ENCODE peak calls at places on chromosomes 13 and 19, in six cellular contexts. Z is astrocyte, R is astrocyte of the spinal cord, L is Peyer's patch, Y is OCI-LY7, X is mucosa of descending colon. H is an unnamed sample.

GRCh38 chr13:85381082-85381481 is 418.1 kb downstream of the SLITRK6 start:
- DNase-seq in Z (no peak), R (no peak), L (no peak), Y (no peak), X (no peak), H (no peak)

GRCh38 chr13:20901668-20902437 is 693 bp downstream of the XPO4 start:
- DNase-seq in Z (peak), R (peak), L (no peak), Y (peak), X (peak), H (peak)

GRCh38 chr19:40601061-40601973 is at the start of gene LTBP4:
- DNase-seq in Z (no peak), R (no peak), L (no peak), Y (no peak), X (peak), H (no peak)

GRCh38 chr13:66501187-66501586 is 728.9 kb downstream of the PCDH9 start:
- DNase-seq in Z (peak), R (peak), L (no peak), Y (no peak), X (no peak), H (no peak)

GRCh38 chr19:51726049-51726448 is 2.3 kb upstream of the HAS1 start:
- DNase-seq in Z (peak), R (peak), L (no peak), Y (no peak), X (peak), H (peak)

GRCh38 chr19:30229524-30230174 is 142.5 kb upstream of the ZNF536 start:
- DNase-seq in Z (no peak), R (no peak), L (no peak), Y (no peak), X (no peak), H (no peak)

GRCh38 chr13:58712191-58712590 is 1080.6 kb downstream of the PCDH17 start:
- DNase-seq in Z (peak), R (no peak), L (no peak), Y (no peak), X (no peak), H (no peak)

GRCh38 chr13:111184685-111185401 is 69.7 kb downstream of the ARHGEF7 start:
- DNase-seq in Z (no peak), R (no peak), L (peak), Y (peak), X (peak), H (no peak)

GRCh38 chr19:5032101-5032967 is 63.4 kb downstream of the KDM4B start:
- DNase-seq in Z (no peak), R (no peak), L (no peak), Y (no peak), X (no peak), H (no peak)
- TF ChIP-seq CTCF in Z (no peak), R (no peak), L (no peak), Y (no peak), X (no peak), H (peak)

GRCh38 chr19:5445071-5445470 is 10.1 kb upstream of the ZNRF4 start:
- DNase-seq in Z (no peak), R (no peak), L (no peak), Y (no peak), X (no peak), H (no peak)

GRCh38 chr19:5447700-5448311 is 7.4 kb upstream of the ZNRF4 start:
- DNase-seq in Z (peak), R (no peak), L (no peak), Y (no peak), X (no peak), H (peak)

GRCh38 chr19:5443723-5444122 is 11.5 kb upstream of the ZNRF4 start:
- DNase-seq in Z (no peak), R (no peak), L (no peak), Y (no peak), X (no peak), H (no peak)

GRCh38 chr19:5445667-5446066 is 9.6 kb upstream of the ZNRF4 start:
- DNase-seq in Z (no peak), R (no peak), L (no peak), Y (no peak), X (no peak), H (peak)

GRCh38 chr19:5444431-5444830 is 10.8 kb upstream of the ZNRF4 start:
- DNase-seq in Z (no peak), R (no peak), L (no peak), Y (no peak), X (no peak), H (no peak)
- TF ChIP-seq CTCF in Z (no peak), R (no peak), L (no peak), Y (no peak), X (no peak), H (no peak)

DNA sequence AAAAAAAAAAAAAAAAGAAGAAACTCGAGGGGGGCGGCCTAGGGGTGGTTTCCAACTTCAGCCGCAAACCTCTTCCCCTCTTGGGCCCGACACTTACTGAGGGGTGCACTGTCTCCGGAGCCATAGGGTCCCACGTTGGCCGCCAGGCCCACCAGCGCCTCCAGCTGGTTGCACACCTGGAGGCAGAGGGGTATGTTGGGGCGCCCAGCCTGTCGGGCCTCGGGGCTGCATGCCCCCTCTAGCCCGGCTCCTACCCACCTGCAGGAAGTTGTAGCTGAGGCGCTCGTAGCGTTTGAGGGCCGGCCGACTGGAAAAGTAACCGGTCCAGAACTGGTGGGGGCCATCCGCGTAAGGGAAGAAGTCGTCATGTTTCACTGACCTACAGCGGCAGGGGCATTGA is 8.6 kb downstream of the MAN2B1 start:
- DNase-seq in Z (no peak), R (no peak), L (no peak), Y (no peak), X (no peak), H (no peak)
- TF ChIP-seq CTCF in Z (no peak), R (no peak), L (no peak), Y (peak), X (no peak), H (peak)

GRCh38 chr19:11204076-11204602 is 6.8 kb upstream of the KANK2 start:
- DNase-seq in Z (no peak), R (no peak), L (no peak), Y (no peak), X (no peak), H (no peak)

GRCh38 chr19:11202488-11203193 is 5.3 kb upstream of the KANK2 start:
- DNase-seq in Z (no peak), R (no peak), L (no peak), Y (no peak), X (no peak), H (no peak)

GRCh38 chr19:11201791-11202190 is 4.4 kb upstream of the KANK2 start:
- DNase-seq in Z (no peak), R (no peak), L (no peak), Y (no peak), X (no peak), H (no peak)

GRCh38 chr19:11204943-11205349 is 7.6 kb upstream of the KANK2 start:
- DNase-seq in Z (no peak), R (no peak), L (no peak), Y (no peak), X (no peak), H (no peak)

GRCh38 chr19:11203194-11204075 is 6.1 kb upstream of the KANK2 start:
- DNase-seq in Z (peak), R (peak), L (peak), Y (peak), X (peak), H (peak)
- TF ChIP-seq CTCF in Z (peak), R (peak), L (peak), Y (peak), X (peak), H (peak)

H was measured in HFFc6.